ENCODE peak calls at places on chromosome 5, in eight cellular contexts. One of them, this sample, is unnamed.

GRCh38 chr5:21236896-21237830 is 1249.2 kb upstream of the CDH18 start:
- DNase-seq in hypothalamus: no peak
- DNase-seq in iPS-NIHi11: no peak
- DNase-seq in CD8-positive, alpha-beta T cell: no peak
- DNase-seq in aorta: no peak
- DNase-seq in activated T-cell treated with anti-CD3 and anti-CD28 coated beads for 1 hour: no peak
- DNase-seq in stimulated activated naive CD8-positive, alpha-beta T cell treated with anti-CD3 and anti-CD28 coated beads, Interleukin-15, Interleukin-2, amounts not matched to agents 100 U/mL and 50 U/mL, for 24 hours: no peak
- DNase-seq in activated CD4-positive, alpha-beta T cell treated with anti-CD3 and anti-CD28 coated beads for 48 hours: no peak
- DNase-seq in this sample: no peak

GRCh38 chr5:1322955-1323802 is 21.7 kb downstream of the CLPTM1L start:
- DNase-seq in hypothalamus: no peak
- DNase-seq in CD8-positive, alpha-beta T cell: no peak
- DNase-seq in activated T-cell treated with anti-CD3 and anti-CD28 coated beads for 1 hour: no peak
- DNase-seq in activated CD4-positive, alpha-beta T cell treated with anti-CD3 and anti-CD28 coated beads for 48 hours: no peak
- DNase-seq in iPS-NIHi11: no peak
- DNase-seq in stimulated activated naive CD8-positive, alpha-beta T cell treated with anti-CD3 and anti-CD28 coated beads, Interleukin-15, Interleukin-2, amounts not matched to agents 100 U/mL and 50 U/mL, for 24 hours: no peak
- DNase-seq in aorta: peak
- DNase-seq in this sample: no peak

GRCh38 chr5:178232124-178232919 is at the start of gene PHYKPL:
- DNase-seq in CD8-positive, alpha-beta T cell: peak
- DNase-seq in aorta: peak
- DNase-seq in activated CD4-positive, alpha-beta T cell treated with anti-CD3 and anti-CD28 coated beads for 48 hours: peak
- DNase-seq in iPS-NIHi11: peak
- DNase-seq in hypothalamus: peak
- DNase-seq in activated T-cell treated with anti-CD3 and anti-CD28 coated beads for 1 hour: peak
- DNase-seq in stimulated activated naive CD8-positive, alpha-beta T cell treated with anti-CD3 and anti-CD28 coated beads, Interleukin-15, Interleukin-2, amounts not matched to agents 100 U/mL and 50 U/mL, for 24 hours: peak
- DNase-seq in this sample: peak

GRCh38 chr5:102747386-102748166 is 7.5 kb upstream of the PAM start:
- DNase-seq in activated CD4-positive, alpha-beta T cell treated with anti-CD3 and anti-CD28 coated beads for 48 hours: no peak
- DNase-seq in iPS-NIHi11: no peak
- DNase-seq in aorta: no peak
- DNase-seq in hypothalamus: no peak
- DNase-seq in CD8-positive, alpha-beta T cell: no peak
- DNase-seq in activated T-cell treated with anti-CD3 and anti-CD28 coated beads for 1 hour: no peak
- DNase-seq in stimulated activated naive CD8-positive, alpha-beta T cell treated with anti-CD3 and anti-CD28 coated beads, Interleukin-15, Interleukin-2, amounts not matched to agents 100 U/mL and 50 U/mL, for 24 hours: no peak
- DNase-seq in this sample: no peak

GRCh38 chr5:147479431-147479830 is 30.4 kb downstream of the DPYSL3 start:
- DNase-seq in CD8-positive, alpha-beta T cell: no peak
- DNase-seq in activated CD4-positive, alpha-beta T cell treated with anti-CD3 and anti-CD28 coated beads for 48 hours: no peak
- DNase-seq in iPS-NIHi11: no peak
- DNase-seq in stimulated activated naive CD8-positive, alpha-beta T cell treated with anti-CD3 and anti-CD28 coated beads, Interleukin-15, Interleukin-2, amounts not matched to agents 100 U/mL and 50 U/mL, for 24 hours: no peak
- DNase-seq in activated T-cell treated with anti-CD3 and anti-CD28 coated beads for 1 hour: no peak
- DNase-seq in aorta: no peak
- DNase-seq in hypothalamus: no peak
- DNase-seq in this sample: no peak

GRCh38 chr5:32618962-32619361 is 33.6 kb downstream of the SUB1 start:
- DNase-seq in iPS-NIHi11: no peak
- DNase-seq in CD8-positive, alpha-beta T cell: no peak
- DNase-seq in stimulated activated naive CD8-positive, alpha-beta T cell treated with anti-CD3 and anti-CD28 coated beads, Interleukin-15, Interleukin-2, amounts not matched to agents 100 U/mL and 50 U/mL, for 24 hours: no peak
- DNase-seq in activated CD4-positive, alpha-beta T cell treated with anti-CD3 and anti-CD28 coated beads for 48 hours: no peak
- DNase-seq in hypothalamus: no peak
- DNase-seq in activated T-cell treated with anti-CD3 and anti-CD28 coated beads for 1 hour: no peak
- DNase-seq in aorta: no peak
- DNase-seq in this sample: no peak

GRCh38 chr5:151267481-151268275 is 14.7 kb downstream of the GM2A start:
- DNase-seq in CD8-positive, alpha-beta T cell: no peak
- DNase-seq in aorta: no peak
- DNase-seq in iPS-NIHi11: no peak
- DNase-seq in activated T-cell treated with anti-CD3 and anti-CD28 coated beads for 1 hour: no peak
- DNase-seq in activated CD4-positive, alpha-beta T cell treated with anti-CD3 and anti-CD28 coated beads for 48 hours: no peak
- DNase-seq in stimulated activated naive CD8-positive, alpha-beta T cell treated with anti-CD3 and anti-CD28 coated beads, Interleukin-15, Interleukin-2, amounts not matched to agents 100 U/mL and 50 U/mL, for 24 hours: no peak
- DNase-seq in hypothalamus: no peak
- DNase-seq in this sample: no peak

GRCh38 chr5:116451905-116452450 is 122.6 kb downstream of the SEMA6A start:
- DNase-seq in activated CD4-positive, alpha-beta T cell treated with anti-CD3 and anti-CD28 coated beads for 48 hours: no peak
- DNase-seq in stimulated activated naive CD8-positive, alpha-beta T cell treated with anti-CD3 and anti-CD28 coated beads, Interleukin-15, Interleukin-2, amounts not matched to agents 100 U/mL and 50 U/mL, for 24 hours: no peak
- DNase-seq in activated T-cell treated with anti-CD3 and anti-CD28 coated beads for 1 hour: no peak
- DNase-seq in iPS-NIHi11: no peak
- DNase-seq in CD8-positive, alpha-beta T cell: no peak
- DNase-seq in aorta: no peak
- DNase-seq in hypothalamus: no peak
- DNase-seq in this sample: no peak

GRCh38 chr5:179023528-179024189 is at the start of gene ZNF879:
- DNase-seq in activated CD4-positive, alpha-beta T cell treated with anti-CD3 and anti-CD28 coated beads for 48 hours: peak
- DNase-seq in iPS-NIHi11: peak
- DNase-seq in hypothalamus: peak
- DNase-seq in aorta: peak
- DNase-seq in CD8-positive, alpha-beta T cell: peak
- DNase-seq in stimulated activated naive CD8-positive, alpha-beta T cell treated with anti-CD3 and anti-CD28 coated beads, Interleukin-15, Interleukin-2, amounts not matched to agents 100 U/mL and 50 U/mL, for 24 hours: peak
- DNase-seq in activated T-cell treated with anti-CD3 and anti-CD28 coated beads for 1 hour: peak
- DNase-seq in this sample: peak

GRCh38 chr5:89125372-89125771 is 242.4 kb upstream of the MEF2C start:
- DNase-seq in iPS-NIHi11: no peak
- DNase-seq in stimulated activated naive CD8-positive, alpha-beta T cell treated with anti-CD3 and anti-CD28 coated beads, Interleukin-15, Interleukin-2, amounts not matched to agents 100 U/mL and 50 U/mL, for 24 hours: no peak
- DNase-seq in activated CD4-positive, alpha-beta T cell treated with anti-CD3 and anti-CD28 coated beads for 48 hours: no peak
- DNase-seq in aorta: no peak
- DNase-seq in activated T-cell treated with anti-CD3 and anti-CD28 coated beads for 1 hour: no peak
- DNase-seq in hypothalamus: no peak
- DNase-seq in CD8-positive, alpha-beta T cell: no peak
- DNase-seq in this sample: no peak

GRCh38 chr5:17463653-17464052 is 34.4 kb upstream of the TAF11L2 start:
- DNase-seq in stimulated activated naive CD8-positive, alpha-beta T cell treated with anti-CD3 and anti-CD28 coated beads, Interleukin-15, Interleukin-2, amounts not matched to agents 100 U/mL and 50 U/mL, for 24 hours: no peak
- DNase-seq in aorta: no peak
- DNase-seq in activated CD4-positive, alpha-beta T cell treated with anti-CD3 and anti-CD28 coated beads for 48 hours: no peak
- DNase-seq in iPS-NIHi11: no peak
- DNase-seq in activated T-cell treated with anti-CD3 and anti-CD28 coated beads for 1 hour: no peak
- DNase-seq in CD8-positive, alpha-beta T cell: no peak
- DNase-seq in hypothalamus: no peak
- DNase-seq in this sample: no peak

GRCh38 chr5:1413211-1413610 is 32.0 kb downstream of the SLC6A3 start:
- DNase-seq in activated CD4-positive, alpha-beta T cell treated with anti-CD3 and anti-CD28 coated beads for 48 hours: no peak
- DNase-seq in hypothalamus: no peak
- DNase-seq in iPS-NIHi11: no peak
- DNase-seq in CD8-positive, alpha-beta T cell: no peak
- DNase-seq in aorta: peak
- DNase-seq in stimulated activated naive CD8-positive, alpha-beta T cell treated with anti-CD3 and anti-CD28 coated beads, Interleukin-15, Interleukin-2, amounts not matched to agents 100 U/mL and 50 U/mL, for 24 hours: no peak
- DNase-seq in activated T-cell treated with anti-CD3 and anti-CD28 coated beads for 1 hour: no peak
- DNase-seq in this sample: no peak

GRCh38 chr5:118692811-118693342 is 295.5 kb downstream of the DTWD2 start:
- DNase-seq in activated CD4-positive, alpha-beta T cell treated with anti-CD3 and anti-CD28 coated beads for 48 hours: no peak
- DNase-seq in CD8-positive, alpha-beta T cell: no peak
- DNase-seq in iPS-NIHi11: peak
- DNase-seq in activated T-cell treated with anti-CD3 and anti-CD28 coated beads for 1 hour: no peak
- DNase-seq in hypothalamus: no peak
- DNase-seq in stimulated activated naive CD8-positive, alpha-beta T cell treated with anti-CD3 and anti-CD28 coated beads, Interleukin-15, Interleukin-2, amounts not matched to agents 100 U/mL and 50 U/mL, for 24 hours: no peak
- DNase-seq in aorta: no peak
- DNase-seq in this sample: no peak

GRCh38 chr5:167870055-167870454 is 421.4 kb upstream of the WWC1 start:
- DNase-seq in iPS-NIHi11: no peak
- DNase-seq in CD8-positive, alpha-beta T cell: no peak
- DNase-seq in activated CD4-positive, alpha-beta T cell treated with anti-CD3 and anti-CD28 coated beads for 48 hours: no peak
- DNase-seq in stimulated activated naive CD8-positive, alpha-beta T cell treated with anti-CD3 and anti-CD28 coated beads, Interleukin-15, Interleukin-2, amounts not matched to agents 100 U/mL and 50 U/mL, for 24 hours: no peak
- DNase-seq in hypothalamus: no peak
- DNase-seq in activated T-cell treated with anti-CD3 and anti-CD28 coated beads for 1 hour: no peak
- DNase-seq in aorta: no peak
- DNase-seq in this sample: no peak

GRCh38 chr5:31726952-31727351 is 88.0 kb downstream of the PDZD2 start:
- DNase-seq in stimulated activated naive CD8-positive, alpha-beta T cell treated with anti-CD3 and anti-CD28 coated beads, Interleukin-15, Interleukin-2, amounts not matched to agents 100 U/mL and 50 U/mL, for 24 hours: no peak
- DNase-seq in iPS-NIHi11: no peak
- DNase-seq in activated T-cell treated with anti-CD3 and anti-CD28 coated beads for 1 hour: no peak
- DNase-seq in aorta: no peak
- DNase-seq in CD8-positive, alpha-beta T cell: no peak
- DNase-seq in activated CD4-positive, alpha-beta T cell treated with anti-CD3 and anti-CD28 coated beads for 48 hours: no peak
- DNase-seq in hypothalamus: no peak
- DNase-seq in this sample: peak

GRCh38 chr5:111478266-111478665 is 34.1 kb downstream of the STARD4 start:
- DNase-seq in aorta: no peak
- DNase-seq in stimulated activated naive CD8-positive, alpha-beta T cell treated with anti-CD3 and anti-CD28 coated beads, Interleukin-15, Interleukin-2, amounts not matched to agents 100 U/mL and 50 U/mL, for 24 hours: no peak
- DNase-seq in activated CD4-positive, alpha-beta T cell treated with anti-CD3 and anti-CD28 coated beads for 48 hours: no peak
- DNase-seq in activated T-cell treated with anti-CD3 and anti-CD28 coated beads for 1 hour: no peak
- DNase-seq in CD8-positive, alpha-beta T cell: no peak
- DNase-seq in iPS-NIHi11: no peak
- DNase-seq in hypothalamus: no peak
- DNase-seq in this sample: no peak

GRCh38 chr5:88602584-88602983 is 280.4 kb downstream of the MEF2C start:
- DNase-seq in activated T-cell treated with anti-CD3 and anti-CD28 coated beads for 1 hour: no peak
- DNase-seq in activated CD4-positive, alpha-beta T cell treated with anti-CD3 and anti-CD28 coated beads for 48 hours: peak
- DNase-seq in CD8-positive, alpha-beta T cell: no peak
- DNase-seq in aorta: no peak
- DNase-seq in iPS-NIHi11: peak
- DNase-seq in hypothalamus: no peak
- DNase-seq in stimulated activated naive CD8-positive, alpha-beta T cell treated with anti-CD3 and anti-CD28 coated beads, Interleukin-15, Interleukin-2, amounts not matched to agents 100 U/mL and 50 U/mL, for 24 hours: peak
- DNase-seq in this sample: no peak

GRCh38 chr5:174424219-174425053 is 299.9 kb upstream of the MSX2 start:
- DNase-seq in activated CD4-positive, alpha-beta T cell treated with anti-CD3 and anti-CD28 coated beads for 48 hours: no peak
- DNase-seq in iPS-NIHi11: no peak
- DNase-seq in stimulated activated naive CD8-positive, alpha-beta T cell treated with anti-CD3 and anti-CD28 coated beads, Interleukin-15, Interleukin-2, amounts not matched to agents 100 U/mL and 50 U/mL, for 24 hours: no peak
- DNase-seq in hypothalamus: peak
- DNase-seq in activated T-cell treated with anti-CD3 and anti-CD28 coated beads for 1 hour: no peak
- DNase-seq in CD8-positive, alpha-beta T cell: no peak
- DNase-seq in aorta: no peak
- DNase-seq in this sample: no peak

GRCh38 chr5:76363385-76364261 is 39.5 kb upstream of the IQGAP2 start:
- DNase-seq in CD8-positive, alpha-beta T cell: no peak
- DNase-seq in aorta: no peak
- DNase-seq in iPS-NIHi11: no peak
- DNase-seq in hypothalamus: no peak
- DNase-seq in stimulated activated naive CD8-positive, alpha-beta T cell treated with anti-CD3 and anti-CD28 coated beads, Interleukin-15, Interleukin-2, amounts not matched to agents 100 U/mL and 50 U/mL, for 24 hours: no peak
- DNase-seq in activated CD4-positive, alpha-beta T cell treated with anti-CD3 and anti-CD28 coated beads for 48 hours: no peak
- DNase-seq in activated T-cell treated with anti-CD3 and anti-CD28 coated beads for 1 hour: no peak
- DNase-seq in this sample: no peak

GRCh38 chr5:92941806-92942205 is 639.2 kb downstream of the NR2F1-AS1 start:
- DNase-seq in iPS-NIHi11: no peak
- DNase-seq in activated T-cell treated with anti-CD3 and anti-CD28 coated beads for 1 hour: no peak
- DNase-seq in CD8-positive, alpha-beta T cell: no peak
- DNase-seq in hypothalamus: no peak
- DNase-seq in stimulated activated naive CD8-positive, alpha-beta T cell treated with anti-CD3 and anti-CD28 coated beads, Interleukin-15, Interleukin-2, amounts not matched to agents 100 U/mL and 50 U/mL, for 24 hours: no peak
- DNase-seq in aorta: no peak
- DNase-seq in activated CD4-positive, alpha-beta T cell treated with anti-CD3 and anti-CD28 coated beads for 48 hours: no peak
- DNase-seq in this sample: no peak

GRCh38 chr5:136021016-136021405 is 7.8 kb upstream of the TGFBI start:
- DNase-seq in iPS-NIHi11: no peak
- DNase-seq in hypothalamus: no peak
- DNase-seq in activated CD4-positive, alpha-beta T cell treated with anti-CD3 and anti-CD28 coated beads for 48 hours: no peak
- DNase-seq in activated T-cell treated with anti-CD3 and anti-CD28 coated beads for 1 hour: no peak
- DNase-seq in stimulated activated naive CD8-positive, alpha-beta T cell treated with anti-CD3 and anti-CD28 coated beads, Interleukin-15, Interleukin-2, amounts not matched to agents 100 U/mL and 50 U/mL, for 24 hours: no peak
- DNase-seq in CD8-positive, alpha-beta T cell: no peak
- DNase-seq in aorta: no peak
- DNase-seq in this sample: no peak

GRCh38 chr5:112861638-112861985 is 525 bp downstream of the SRP19 start:
- DNase-seq in iPS-NIHi11: no peak
- DNase-seq in activated T-cell treated with anti-CD3 and anti-CD28 coated beads for 1 hour: no peak
- DNase-seq in aorta: no peak
- DNase-seq in hypothalamus: no peak
- DNase-seq in activated CD4-positive, alpha-beta T cell treated with anti-CD3 and anti-CD28 coated beads for 48 hours: no peak
- DNase-seq in stimulated activated naive CD8-positive, alpha-beta T cell treated with anti-CD3 and anti-CD28 coated beads, Interleukin-15, Interleukin-2, amounts not matched to agents 100 U/mL and 50 U/mL, for 24 hours: no peak
- DNase-seq in CD8-positive, alpha-beta T cell: no peak
- DNase-seq in this sample: no peak

GRCh38 chr5:65483474-65484346 is 2.0 kb upstream of the ADAMTS6 start:
- DNase-seq in hypothalamus: no peak
- DNase-seq in activated T-cell treated with anti-CD3 and anti-CD28 coated beads for 1 hour: no peak
- DNase-seq in aorta: no peak
- DNase-seq in iPS-NIHi11: peak
- DNase-seq in CD8-positive, alpha-beta T cell: no peak
- DNase-seq in activated CD4-positive, alpha-beta T cell treated with anti-CD3 and anti-CD28 coated beads for 48 hours: no peak
- DNase-seq in stimulated activated naive CD8-positive, alpha-beta T cell treated with anti-CD3 and anti-CD28 coated beads, Interleukin-15, Interleukin-2, amounts not matched to agents 100 U/mL and 50 U/mL, for 24 hours: no peak
- DNase-seq in this sample: no peak

GRCh38 chr5:154611341-154611767 is 133.3 kb upstream of the HAND1 start:
- DNase-seq in stimulated activated naive CD8-positive, alpha-beta T cell treated with anti-CD3 and anti-CD28 coated beads, Interleukin-15, Interleukin-2, amounts not matched to agents 100 U/mL and 50 U/mL, for 24 hours: no peak
- DNase-seq in aorta: peak
- DNase-seq in hypothalamus: no peak
- DNase-seq in CD8-positive, alpha-beta T cell: no peak
- DNase-seq in iPS-NIHi11: no peak
- DNase-seq in activated T-cell treated with anti-CD3 and anti-CD28 coated beads for 1 hour: no peak
- DNase-seq in activated CD4-positive, alpha-beta T cell treated with anti-CD3 and anti-CD28 coated beads for 48 hours: no peak
- DNase-seq in this sample: no peak

GRCh38 chr5:10859393-10860195 is 98.6 kb upstream of the DAP start:
- DNase-seq in activated T-cell treated with anti-CD3 and anti-CD28 coated beads for 1 hour: no peak
- DNase-seq in iPS-NIHi11: no peak
- DNase-seq in stimulated activated naive CD8-positive, alpha-beta T cell treated with anti-CD3 and anti-CD28 coated beads, Interleukin-15, Interleukin-2, amounts not matched to agents 100 U/mL and 50 U/mL, for 24 hours: no peak
- DNase-seq in CD8-positive, alpha-beta T cell: no peak
- DNase-seq in activated CD4-positive, alpha-beta T cell treated with anti-CD3 and anti-CD28 coated beads for 48 hours: no peak
- DNase-seq in hypothalamus: no peak
- DNase-seq in aorta: no peak
- DNase-seq in this sample: no peak

GRCh38 chr5:148125641-148126040 is 42.7 kb upstream of the SPINK14 start:
- DNase-seq in activated T-cell treated with anti-CD3 and anti-CD28 coated beads for 1 hour: no peak
- DNase-seq in iPS-NIHi11: peak
- DNase-seq in hypothalamus: no peak
- DNase-seq in activated CD4-positive, alpha-beta T cell treated with anti-CD3 and anti-CD28 coated beads for 48 hours: no peak
- DNase-seq in aorta: no peak
- DNase-seq in stimulated activated naive CD8-positive, alpha-beta T cell treated with anti-CD3 and anti-CD28 coated beads, Interleukin-15, Interleukin-2, amounts not matched to agents 100 U/mL and 50 U/mL, for 24 hours: no peak
- DNase-seq in CD8-positive, alpha-beta T cell: no peak
- DNase-seq in this sample: no peak

GRCh38 chr5:141811287-141812155 is 66.7 kb downstream of the PCDH1 start:
- DNase-seq in activated CD4-positive, alpha-beta T cell treated with anti-CD3 and anti-CD28 coated beads for 48 hours: peak
- DNase-seq in hypothalamus: peak
- DNase-seq in activated T-cell treated with anti-CD3 and anti-CD28 coated beads for 1 hour: peak
- DNase-seq in CD8-positive, alpha-beta T cell: peak
- DNase-seq in stimulated activated naive CD8-positive, alpha-beta T cell treated with anti-CD3 and anti-CD28 coated beads, Interleukin-15, Interleukin-2, amounts not matched to agents 100 U/mL and 50 U/mL, for 24 hours: peak
- DNase-seq in aorta: no peak
- DNase-seq in iPS-NIHi11: peak
- DNase-seq in this sample: no peak

GRCh38 chr5:33364406-33364805 is 76.4 kb upstream of the TARS1 start:
- DNase-seq in aorta: no peak
- DNase-seq in CD8-positive, alpha-beta T cell: no peak
- DNase-seq in stimulated activated naive CD8-positive, alpha-beta T cell treated with anti-CD3 and anti-CD28 coated beads, Interleukin-15, Interleukin-2, amounts not matched to agents 100 U/mL and 50 U/mL, for 24 hours: no peak
- DNase-seq in activated T-cell treated with anti-CD3 and anti-CD28 coated beads for 1 hour: no peak
- DNase-seq in activated CD4-positive, alpha-beta T cell treated with anti-CD3 and anti-CD28 coated beads for 48 hours: no peak
- DNase-seq in hypothalamus: no peak
- DNase-seq in iPS-NIHi11: no peak
- DNase-seq in this sample: no peak

GRCh38 chr5:52798952-52799351 is 11.2 kb downstream of the ITGA1 start:
- DNase-seq in aorta: no peak
- DNase-seq in hypothalamus: no peak
- DNase-seq in CD8-positive, alpha-beta T cell: no peak
- DNase-seq in activated T-cell treated with anti-CD3 and anti-CD28 coated beads for 1 hour: no peak
- DNase-seq in stimulated activated naive CD8-positive, alpha-beta T cell treated with anti-CD3 and anti-CD28 coated beads, Interleukin-15, Interleukin-2, amounts not matched to agents 100 U/mL and 50 U/mL, for 24 hours: no peak
- DNase-seq in activated CD4-positive, alpha-beta T cell treated with anti-CD3 and anti-CD28 coated beads for 48 hours: no peak
- DNase-seq in iPS-NIHi11: no peak
- DNase-seq in this sample: no peak

This sample was measured in Right ventricle myocardium superior.